ENCODE peak calls at places on chromosomes 3 and 15, in seven cellular contexts. V is ascending aorta; L is CD4-positive, CD25-positive, alpha-beta regulatory T cell; A is transverse colon; R is adrenal gland; J is IMR-90; Q is hepatocyte. G is an unnamed sample.

GRCh38 chr3:38334656-38335055 is 11.9 kb upstream of the XYLB start:
- DNase-seq in V (no peak), L (no peak), A (no peak), R (no peak), J (peak), Q (no peak), G (no peak)

GRCh38 chr3:52005571-52005986 is 9.9 kb upstream of the RPL29 start:
- DNase-seq in V (no peak), L (no peak), A (no peak), R (peak), J (peak), Q (peak), G (no peak)

GRCh38 chr3:21942328-21942727 is 191.3 kb upstream of the ZNF385D start:
- DNase-seq in V (no peak), L (no peak), A (no peak), R (no peak), J (peak), Q (no peak), G (no peak)

GRCh38 chr3:18512007-18512406 is 86.9 kb upstream of the SATB1 start:
- DNase-seq in V (no peak), L (no peak), A (no peak), R (no peak), J (no peak), Q (no peak), G (no peak)

GRCh38 chr15:101258238-101259144 is 6.6 kb upstream of the CHSY1 start:
- DNase-seq in V (no peak), L (peak), A (peak), R (peak), J (peak), Q (peak), G (no peak)

GRCh38 chr3:194168994-194169393 is 33.0 kb downstream of the HES1 start:
- DNase-seq in V (no peak), L (no peak), A (no peak), R (no peak), J (no peak), Q (no peak), G (no peak)

GRCh38 chr3:25088284-25088683 is 339.8 kb upstream of the RARB start:
- DNase-seq in V (no peak), L (no peak), A (no peak), R (no peak), J (no peak), Q (no peak), G (no peak)

GRCh38 chr15:26772588-26773484 is at the start of gene GABRB3:
- DNase-seq in V (no peak), L (no peak), A (no peak), R (peak), J (no peak), Q (peak), G (no peak)

GRCh38 chr15:101184830-101185229 is 67.0 kb downstream of the CHSY1 start:
- DNase-seq in V (no peak), L (no peak), A (no peak), R (no peak), J (no peak), Q (no peak), G (no peak)

GRCh38 chr3:56976666-56977560 is 83.6 kb upstream of the SPATA12 start:
- DNase-seq in V (no peak), L (no peak), A (no peak), R (peak), J (peak), Q (peak), G (no peak)

GRCh38 chr3:106263556-106263955 is 394.7 kb upstream of the CBLB start:
- DNase-seq in V (no peak), L (no peak), A (no peak), R (no peak), J (no peak), Q (peak), G (no peak)

GRCh38 chr3:132343018-132343612 is 25.9 kb downstream of the ACP3 start:
- DNase-seq in V (no peak), L (no peak), A (peak), R (peak), J (peak), Q (peak), G (no peak)

GRCh38 chr3:137709011-137709601 is 55.0 kb upstream of the SOX14 start:
- DNase-seq in V (no peak), L (no peak), A (no peak), R (peak), J (no peak), Q (peak), G (no peak)

GRCh38 chr15:40843885-40844542 is at the start of gene SPINT1:
- DNase-seq in V (no peak), L (no peak), A (peak), R (no peak), J (no peak), Q (peak), G (no peak)

GRCh38 chr3:42098171-42098570 is 7.0 kb downstream of the TRAK1 start:
- DNase-seq in V (no peak), L (no peak), A (no peak), R (no peak), J (no peak), Q (no peak), G (no peak)

GRCh38 chr3:125266976-125267375 is 54.4 kb upstream of the SLC12A8 start:
- DNase-seq in V (no peak), L (no peak), A (no peak), R (no peak), J (no peak), Q (no peak), G (no peak)

GRCh38 chr3:159593927-159594605 is 394.6 kb upstream of the IL12A start:
- DNase-seq in V (no peak), L (no peak), A (no peak), R (peak), J (no peak), Q (no peak), G (no peak)

GRCh38 chr3:146882206-146882605 is 277.1 kb upstream of the PLSCR5 start:
- DNase-seq in V (no peak), L (no peak), A (no peak), R (no peak), J (no peak), Q (no peak), G (no peak)

GRCh38 chr15:96354731-96355560 is 24.4 kb downstream of the NR2F2 start:
- DNase-seq in V (no peak), L (no peak), A (no peak), R (peak), J (peak), Q (peak), G (no peak)

GRCh38 chr3:180229113-180229512 is 192.4 kb upstream of the PEX5L start:
- DNase-seq in V (no peak), L (no peak), A (no peak), R (no peak), J (no peak), Q (no peak), G (no peak)
- H3K27ac ChIP-seq in V (no peak), L (no peak), A (no peak), R (no peak), J (no peak), Q (no peak), G (no peak)

GRCh38 chr3:196192036-196193001 is 18.9 kb downstream of the ZDHHC19 start:
- DNase-seq in V (no peak), L (peak), A (peak), R (no peak), J (no peak), Q (no peak), G (no peak)

GRCh38 chr3:196194542-196194915 is 16.7 kb downstream of the ZDHHC19 start:
- DNase-seq in V (no peak), L (no peak), A (no peak), R (no peak), J (no peak), Q (no peak), G (no peak)

GRCh38 chr3:196193037-196193737 is 18.0 kb downstream of the ZDHHC19 start:
- DNase-seq in V (no peak), L (no peak), A (no peak), R (no peak), J (no peak), Q (no peak), G (no peak)

GRCh38 chr3:196195664-196196255 is 15.4 kb downstream of the ZDHHC19 start:
- DNase-seq in V (no peak), L (no peak), A (no peak), R (no peak), J (no peak), Q (no peak), G (no peak)

GRCh38 chr3:196193738-196194541 is 17.3 kb downstream of the ZDHHC19 start:
- DNase-seq in V (no peak), L (no peak), A (peak), R (peak), J (no peak), Q (peak), G (no peak)
- H3K27ac ChIP-seq in V (no peak), L (peak), A (peak), R (no peak), J (no peak), Q (no peak), G (peak)

DNA sequence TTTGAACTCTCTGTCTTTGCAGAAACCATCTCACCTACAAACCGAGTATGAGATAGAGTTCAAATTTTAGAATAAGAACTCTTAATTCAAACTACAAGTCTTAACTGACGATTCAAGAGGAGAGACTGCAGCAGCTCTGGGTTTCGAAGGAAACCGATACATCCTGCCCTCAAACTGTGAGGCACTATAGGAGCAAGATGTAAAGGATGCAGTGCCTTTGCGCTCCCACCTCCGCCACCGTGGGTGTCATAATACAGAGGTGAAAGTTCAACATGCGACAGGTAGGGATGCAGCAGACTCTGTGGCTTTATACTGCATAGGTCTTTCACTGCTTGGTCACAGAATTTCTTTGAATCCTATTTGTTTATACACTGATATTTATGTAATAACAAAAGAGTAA is 1097.4 kb upstream of the CFAP20DC start:
- DNase-seq in V (no peak), L (no peak), A (no peak), R (no peak), J (no peak), Q (no peak), G (no peak)
- H3K27ac ChIP-seq in V (no peak), L (no peak), A (no peak), R (no peak), J (no peak), Q (no peak), G (no peak)

DNA sequence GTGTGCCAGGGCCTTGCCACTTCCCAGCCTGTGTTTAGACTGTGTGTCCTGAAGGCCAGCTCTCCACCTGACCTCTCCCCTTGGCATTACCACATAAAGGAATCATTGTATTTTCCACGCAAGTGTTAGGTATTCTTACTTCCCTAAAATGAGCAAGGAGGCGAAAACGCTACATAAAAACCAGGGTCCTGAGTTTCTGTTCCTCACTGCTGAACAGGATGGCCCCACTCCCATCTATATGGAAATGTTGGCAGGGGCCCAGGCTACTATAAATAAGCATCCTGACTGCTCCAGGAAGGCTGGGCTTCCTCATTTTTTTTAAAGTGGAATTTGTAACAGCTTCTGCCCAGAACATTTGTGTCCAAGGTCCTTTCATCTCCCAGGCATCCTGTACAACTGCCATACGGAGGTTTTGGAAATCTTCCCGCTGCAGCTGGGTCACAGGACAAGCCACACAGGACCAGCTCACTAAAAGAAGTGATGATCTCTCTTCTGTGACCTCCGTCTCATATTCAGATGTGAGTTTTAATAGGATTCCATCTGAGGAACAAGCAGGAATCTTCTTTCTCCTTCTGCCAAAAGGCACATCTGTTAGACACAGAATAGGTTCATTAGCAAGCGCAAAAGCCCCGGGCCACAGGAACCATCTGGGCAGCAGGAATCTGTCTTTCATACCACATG is 56.5 kb upstream of the LIMD1 start:
- DNase-seq in V (no peak), L (no peak), A (peak), R (peak), J (peak), Q (peak), G (no peak)
- H3K27ac ChIP-seq in V (no peak), L (no peak), A (peak), R (peak), J (no peak), Q (peak), G (peak)

G was measured in esophagus squamous epithelium.